ENCODE peak calls at places on chromosomes 1 and 21, in eight cellular contexts. D is stimulated activated CD8-positive, alpha-beta memory T cell treated with anti-CD3 and anti-CD28 coated beads, Interleukin-2, amount 100 ng/mL, for 48 hours; U is NCI-H446 treated with DMSO at 0.1 percent for 48 hours; J is NCI-H774; G is Panc1; Q is CD4-positive, alpha-beta memory T cell; W is GM06990; C is GM04503. X is an unnamed sample.

GRCh38 chr1:77643456-77643855 is 39.0 kb downstream of the ZZZ3 start:
- DNase-seq in D (no peak), U (no peak), J (no peak), G (no peak), Q (no peak), W (no peak), C (no peak), X (no peak)

GRCh38 chr1:55958498-55958897 is 620.9 kb downstream of the PLPP3 start:
- DNase-seq in D (no peak), U (no peak), J (no peak), G (no peak), Q (no peak), W (no peak), C (no peak), X (no peak)

GRCh38 chr1:225880210-225880584 is 2.0 kb downstream of the TMEM63A start:
- DNase-seq in D (no peak), U (no peak), J (peak; percentile 55), G (no peak), Q (no peak), W (no peak), C (no peak), X (no peak)

GRCh38 chr1:245856944-245857531 is 650.0 kb downstream of the SMYD3 start:
- DNase-seq in D (no peak), U (no peak), J (no peak), G (no peak), Q (no peak), W (no peak), C (no peak), X (no peak)

GRCh38 chr1:160052943-160053342 is 17.0 kb downstream of the KCNJ10 start:
- DNase-seq in D (no peak), U (no peak), J (no peak), G (no peak), Q (no peak), W (no peak), C (no peak), X (no peak)

GRCh38 chr1:6116137-6116536 is 64.0 kb downstream of the CHD5 start:
- DNase-seq in D (no peak), U (no peak), J (no peak), G (peak; percentile 73), Q (no peak), W (no peak), C (peak; percentile 23), X (no peak)

GRCh38 chr21:34158866-34159616 is 85.7 kb downstream of the MRPS6 start:
- DNase-seq in D (no peak), U (no peak), J (no peak), G (no peak), Q (no peak), W (no peak), C (no peak), X (no peak)

GRCh38 chr1:4506591-4506990 is 147.8 kb upstream of the AJAP1 start:
- DNase-seq in D (no peak), U (no peak), J (no peak), G (no peak), Q (no peak), W (no peak), C (no peak), X (no peak)

GRCh38 chr1:91133240-91133639 is 111.4 kb upstream of the ZNF644 start:
- DNase-seq in D (no peak), U (no peak), J (no peak), G (no peak), Q (no peak), W (no peak), C (no peak), X (no peak)

GRCh38 chr1:30353637-30354036 is 369.7 kb downstream of the MATN1 start:
- DNase-seq in D (no peak), U (no peak), J (no peak), G (no peak), Q (no peak), W (no peak), C (no peak), X (no peak)